ENCODE peak calls at places on chromosomes 7 and 10, in seven cellular contexts. Y is GDM1; A is T-cell; X is lower lobe of right lung; I is activated CD8-positive, alpha-beta memory T cell treated with anti-CD3 and anti-CD28 coated beads, Interleukin-2, amount 10 ng/mL, durations not matched to agents 7 days and 5 days; Z is nucleus accumbens; H is spleen. K is an unnamed sample.
A peak's percentile ranks its signal among the peaks of the same experiment; 100 is the strongest.

GRCh38 chr7:134186022-134186421 is 58.9 kb downstream of the LRGUK start:
- DNase-seq in Y (no peak), A (no peak), X (no peak), I (no peak), Z (no peak), H (no peak), K (no peak)

GRCh38 chr7:21128418-21128817 is 299.5 kb upstream of the SP4 start:
- DNase-seq in Y (no peak), A (no peak), X (no peak), I (no peak), Z (no peak), H (no peak), K (no peak)

GRCh38 chr7:102152672-102153585 is 133.7 kb upstream of the SH2B2 start:
- DNase-seq in Y (no peak), A (no peak), X (no peak), I (no peak), Z (no peak), H (no peak), K (no peak)

GRCh38 chr10:93294004-93294403 is 188.1 kb downstream of the MYOF start:
- DNase-seq in Y (no peak), A (no peak), X (no peak), I (no peak), Z (no peak), H (no peak), K (no peak)

GRCh38 chr7:106071356-106071998 is 40.6 kb downstream of the SYPL1 start:
- DNase-seq in Y (peak; percentile 93), A (peak; percentile 19), X (peak; percentile 62), I (peak; percentile 66), Z (no peak), H (peak; percentile 89), K (peak; percentile 96)

GRCh38 chr7:31318308-31318707 is 22.2 kb downstream of the NEUROD6 start:
- DNase-seq in Y (no peak), A (no peak), X (no peak), I (no peak), Z (no peak), H (no peak), K (no peak)

GRCh38 chr10:24931236-24931635 is 21.2 kb downstream of the PRTFDC1 start:
- DNase-seq in Y (no peak), A (no peak), X (no peak), I (no peak), Z (no peak), H (no peak), K (no peak)

GRCh38 chr7:138890782-138891445 is 90.3 kb downstream of the KIAA1549 start:
- DNase-seq in Y (no peak), A (no peak), X (no peak), I (no peak), Z (no peak), H (no peak), K (no peak)

GRCh38 chr7:30093351-30094019 is 41.3 kb upstream of the MTURN start:
- DNase-seq in Y (no peak), A (no peak), X (no peak), I (no peak), Z (no peak), H (no peak), K (no peak)

GRCh38 chr10:132942101-132942739 is at the start of gene CFAP46:
- DNase-seq in Y (no peak), A (no peak), X (no peak), I (no peak), Z (peak; percentile 21), H (peak; percentile 85), K (no peak)

K was measured in GF-D8.